ENCODE peak calls at places on chromosome 16, in six cellular contexts. One of them, this sample, is unnamed.

GRCh38 chr16:28058839-28059589 is 4.5 kb downstream of the GSG1L start:
- DNase-seq in left ventricle myocardium inferior: no peak
- DNase-seq in endodermal cell: no peak
- DNase-seq in body of pancreas: no peak
- DNase-seq in lower lobe of right lung: no peak
- DNase-seq in uterus: no peak
- DNase-seq in this sample: no peak

GRCh38 chr16:23597003-23597756 is 1.1 kb upstream of the NDUFAB1 start:
- DNase-seq in body of pancreas: no peak
- DNase-seq in lower lobe of right lung: no peak
- DNase-seq in uterus: no peak
- DNase-seq in left ventricle myocardium inferior: peak; percentile 19
- DNase-seq in endodermal cell: peak; percentile 86
- DNase-seq in this sample: peak; percentile 55

GRCh38 chr16:11203111-11203623 is 52.8 kb downstream of the SOCS1 start:
- DNase-seq in uterus: no peak
- DNase-seq in endodermal cell: no peak
- DNase-seq in left ventricle myocardium inferior: no peak
- DNase-seq in lower lobe of right lung: no peak
- DNase-seq in body of pancreas: no peak
- DNase-seq in this sample: no peak

GRCh38 chr16:31568577-31569359 is 41.1 kb downstream of the AHSP start:
- DNase-seq in body of pancreas: no peak
- DNase-seq in uterus: peak; percentile 21
- DNase-seq in left ventricle myocardium inferior: peak; percentile 16
- DNase-seq in lower lobe of right lung: peak; percentile 71
- DNase-seq in endodermal cell: peak; percentile 76
- DNase-seq in this sample: peak; percentile 85

GRCh38 chr16:17412221-17412620 is 58.5 kb downstream of the XYLT1 start:
- DNase-seq in lower lobe of right lung: no peak
- DNase-seq in uterus: no peak
- DNase-seq in endodermal cell: no peak
- DNase-seq in body of pancreas: peak; percentile 25
- DNase-seq in left ventricle myocardium inferior: no peak
- DNase-seq in this sample: no peak

GRCh38 chr16:23357761-23358290 is 55.7 kb downstream of the SCNN1B start:
- DNase-seq in left ventricle myocardium inferior: no peak
- DNase-seq in uterus: no peak
- DNase-seq in body of pancreas: no peak
- DNase-seq in lower lobe of right lung: peak; percentile 20
- DNase-seq in endodermal cell: no peak
- DNase-seq in this sample: peak; percentile 7

GRCh38 chr16:13961099-13961811 is 41.3 kb downstream of the ERCC4 start:
- DNase-seq in body of pancreas: no peak
- DNase-seq in endodermal cell: no peak
- DNase-seq in left ventricle myocardium inferior: no peak
- DNase-seq in lower lobe of right lung: no peak
- DNase-seq in uterus: no peak
- DNase-seq in this sample: no peak

GRCh38 chr16:56401482-56401881 is 23.9 kb downstream of the AMFR start:
- DNase-seq in lower lobe of right lung: no peak
- DNase-seq in body of pancreas: no peak
- DNase-seq in left ventricle myocardium inferior: no peak
- DNase-seq in endodermal cell: peak; percentile 75
- DNase-seq in uterus: no peak
- DNase-seq in this sample: peak; percentile 56

GRCh38 chr16:11613381-11614303 is 26.9 kb upstream of the LITAF start:
- DNase-seq in endodermal cell: no peak
- DNase-seq in uterus: no peak
- DNase-seq in lower lobe of right lung: peak; percentile 89
- DNase-seq in body of pancreas: no peak
- DNase-seq in left ventricle myocardium inferior: peak; percentile 62
- DNase-seq in this sample: no peak

GRCh38 chr16:1290860-1291575 is 18.4 kb upstream of the UBE2I start:
- DNase-seq in uterus: no peak
- DNase-seq in endodermal cell: no peak
- DNase-seq in left ventricle myocardium inferior: no peak
- DNase-seq in body of pancreas: no peak
- DNase-seq in lower lobe of right lung: no peak
- DNase-seq in this sample: peak; percentile 41

DNA sequence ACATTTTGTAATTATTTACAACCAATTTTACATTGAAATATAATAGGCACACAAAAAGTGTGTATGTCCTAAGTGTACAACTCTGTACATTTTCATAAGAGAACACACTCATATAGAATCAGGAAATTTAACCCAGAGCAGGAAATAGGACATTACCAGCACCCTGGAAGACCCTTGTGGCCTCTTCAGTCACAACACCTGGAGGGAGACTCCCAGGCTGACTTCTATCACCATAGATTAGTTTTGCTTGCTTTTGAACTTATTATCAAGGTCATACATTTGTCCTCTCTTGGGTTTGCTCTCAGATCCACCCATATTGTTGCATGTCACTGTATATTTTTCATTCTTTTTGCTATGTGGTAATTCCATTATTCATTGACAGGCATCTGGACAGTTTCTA is 5.8 kb downstream of the RIPOR1 start:
- DNase-seq in lower lobe of right lung: no peak
- DNase-seq in body of pancreas: no peak
- DNase-seq in uterus: no peak
- DNase-seq in left ventricle myocardium inferior: no peak
- DNase-seq in endodermal cell: no peak
- DNase-seq in this sample: peak; percentile 44
- H3K27me3 ChIP-seq in lower lobe of right lung: no peaks in the 10 kb centered on the region
- H3K27me3 ChIP-seq in body of pancreas: no peaks in the 10 kb centered on the region
- H3K27me3 ChIP-seq in uterus: no peaks in the 10 kb centered on the region
- H3K27me3 ChIP-seq in left ventricle myocardium inferior: no peaks in the 10 kb centered on the region
- H3K27me3 ChIP-seq in endodermal cell: peaks cover 51% of the 10 kb centered on the region
- H3K27me3 ChIP-seq in this sample: peaks cover 71% of the 10 kb centered on the region

DNA sequence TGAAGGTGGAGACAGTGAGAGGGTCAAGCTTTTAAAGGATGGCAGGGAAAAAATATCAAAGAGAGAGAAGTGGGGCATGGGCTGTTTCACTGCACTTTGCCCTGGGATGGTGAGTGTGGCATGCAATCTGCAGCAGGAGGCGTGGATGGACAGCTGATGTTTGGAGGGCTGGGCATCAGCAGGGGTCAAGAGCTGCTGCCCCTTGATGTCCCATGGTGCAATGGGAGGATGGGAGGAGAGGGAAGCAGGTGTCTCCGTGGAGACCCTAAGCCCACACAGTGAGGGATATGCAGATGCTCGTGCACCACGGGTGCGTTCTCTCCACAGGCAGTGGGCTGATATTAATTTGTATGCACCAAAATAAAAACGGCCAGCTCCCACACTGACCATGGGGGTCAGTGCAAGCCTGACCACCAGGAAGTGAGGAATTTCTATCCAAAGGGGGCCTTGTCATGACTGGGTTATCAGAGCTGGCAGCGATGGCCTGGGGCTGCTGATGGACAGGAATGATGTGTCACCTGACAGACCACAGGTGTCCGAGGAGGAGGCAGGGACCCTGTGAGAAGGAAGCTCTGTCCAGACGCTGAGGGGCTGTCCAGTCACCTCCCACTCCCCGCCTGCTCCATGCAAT is 183.6 kb downstream of the IRF8 start:
- DNase-seq in left ventricle myocardium inferior: no peak
- DNase-seq in endodermal cell: no peak
- DNase-seq in uterus: no peak
- DNase-seq in body of pancreas: no peak
- DNase-seq in lower lobe of right lung: no peak
- DNase-seq in this sample: no peak
- H3K27me3 ChIP-seq in left ventricle myocardium inferior: peaks cover 92% of the 10 kb centered on the region
- H3K27me3 ChIP-seq in endodermal cell: no peaks in the 10 kb centered on the region
- H3K27me3 ChIP-seq in uterus: no peaks in the 10 kb centered on the region
- H3K27me3 ChIP-seq in body of pancreas: no peaks in the 10 kb centered on the region
- H3K27me3 ChIP-seq in lower lobe of right lung: peaks cover 19% of the 10 kb centered on the region
- H3K27me3 ChIP-seq in this sample: no peaks in the 10 kb centered on the region

GRCh38 chr16:87489434-87490045 is 3.3 kb downstream of the ZCCHC14 start:
- DNase-seq in body of pancreas: no peak
- DNase-seq in uterus: no peak
- DNase-seq in endodermal cell: no peak
- DNase-seq in left ventricle myocardium inferior: no peak
- DNase-seq in lower lobe of right lung: no peak
- DNase-seq in this sample: no peak
- H3K27me3 ChIP-seq in body of pancreas: no peaks in the 10 kb centered on the region
- H3K27me3 ChIP-seq in uterus: no peaks in the 10 kb centered on the region
- H3K27me3 ChIP-seq in endodermal cell: no peaks in the 10 kb centered on the region
- H3K27me3 ChIP-seq in left ventricle myocardium inferior: no peaks in the 10 kb centered on the region
- H3K27me3 ChIP-seq in lower lobe of right lung: no peaks in the 10 kb centered on the region
- H3K27me3 ChIP-seq in this sample: peaks cover 2% of the 10 kb centered on the region

DNA sequence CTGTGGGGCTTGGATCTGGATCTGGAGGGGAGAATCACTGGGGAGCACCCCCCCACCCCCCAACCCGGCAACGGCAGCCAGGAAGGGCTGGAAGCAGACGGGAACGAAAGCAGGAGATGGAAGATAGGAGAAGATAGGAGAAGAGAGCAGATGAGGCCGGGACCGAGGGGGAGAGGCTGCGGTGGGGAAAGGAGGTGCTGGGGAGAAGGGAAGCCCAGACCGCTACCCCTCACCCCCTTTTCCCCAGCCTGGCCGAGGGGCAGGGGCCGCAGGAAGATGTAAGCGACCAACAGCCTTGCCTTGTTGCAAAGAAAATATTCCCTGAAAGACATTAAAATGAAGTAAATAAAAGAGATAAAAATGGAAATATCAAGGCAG is 26.8 kb upstream of the CBFA2T3 start:
- DNase-seq in endodermal cell: no peak
- DNase-seq in lower lobe of right lung: no peak
- DNase-seq in body of pancreas: no peak
- DNase-seq in uterus: no peak
- DNase-seq in left ventricle myocardium inferior: no peak
- DNase-seq in this sample: no peak
- H3K27me3 ChIP-seq in endodermal cell: peaks cover 17% of the 10 kb centered on the region
- H3K27me3 ChIP-seq in lower lobe of right lung: peaks cover 52% of the 10 kb centered on the region
- H3K27me3 ChIP-seq in body of pancreas: no peaks in the 10 kb centered on the region
- H3K27me3 ChIP-seq in uterus: no peaks in the 10 kb centered on the region
- H3K27me3 ChIP-seq in left ventricle myocardium inferior: peaks cover 70% of the 10 kb centered on the region
- H3K27me3 ChIP-seq in this sample: peaks cover 18% of the 10 kb centered on the region

This sample was measured in H7.